ENCODE peak calls at places on chromosome 14, in four cellular contexts. K is activated T-helper 1 cell treated with Interleukin-2 at 50 U/mL for 16 hours; F is CD4-positive, alpha-beta memory T cell; G is H4. M is an unnamed sample.
A peak's percentile ranks its signal among the peaks of the same experiment; 100 is the strongest.

GRCh38 chr14:51834218-51834617 is 26.2 kb upstream of the GNG2 start:
- DNase-seq in F (no peak), K (no peak), G (no peak), M (no peak)

GRCh38 chr14:67539116-67539515 is 6.0 kb downstream of the PLEKHH1 start:
- DNase-seq in K (no peak), F (no peak), G (no peak), M (no peak)

GRCh38 chr14:101028971-101029667 is 125.6 kb upstream of the RTL1 start:
- DNase-seq in G (no peak), F (no peak), K (no peak), M (no peak)

GRCh38 chr14:85583311-85583710 is 53.4 kb downstream of the FLRT2 start:
- DNase-seq in G (no peak), K (no peak), F (no peak), M (no peak)

GRCh38 chr14:36069535-36069900 is 107.0 kb downstream of the PTCSC3 start:
- DNase-seq in F (peak; percentile 29), G (peak; percentile 61), K (no peak), M (no peak)

GRCh38 chr14:65949711-65950516 is 536.3 kb upstream of the CCDC196 start:
- DNase-seq in F (no peak), G (peak; percentile 43), K (no peak), M (no peak)

GRCh38 chr14:59166258-59166657 is 22.2 kb upstream of the DAAM1 start:
- DNase-seq in G (no peak), F (no peak), K (no peak), M (no peak)

GRCh38 chr14:68033533-68033932 is 214.0 kb downstream of the RAD51B start:
- DNase-seq in G (no peak), F (no peak), K (no peak), M (no peak)

GRCh38 chr14:104182857-104183425 is 44.6 kb downstream of the KIF26A start:
- DNase-seq in K (no peak), F (no peak), G (no peak), M (no peak)

GRCh38 chr14:37655418-37655817 is 60.0 kb downstream of the TTC6 start:
- DNase-seq in K (no peak), F (no peak), G (peak; percentile 13), M (no peak)

GRCh38 chr14:27668531-27668930 is 1070.7 kb upstream of the NOVA1 start:
- DNase-seq in K (no peak), G (no peak), F (no peak), M (no peak)

GRCh38 chr14:94052662-94053061 is 26.5 kb downstream of the OTUB2 start:
- DNase-seq in G (no peak), K (no peak), F (no peak), M (no peak)

GRCh38 chr14:87332001-87332400 is 661.0 kb downstream of the GALC start:
- DNase-seq in F (no peak), G (no peak), K (no peak), M (no peak)